ENCODE peak calls at places on chromosomes 3 and 15, in ten cellular contexts. K is A549; J is globus pallidus; O is mesendoderm; L is NCI-H2029 treated with DMSO at 0.1 percent for 48 hours; M is Peyer's patch; W is endothelial cell; C is activated naive CD4-positive, alpha-beta T cell; Z is NCI-H748 treated with DMSO at 0.1 percent for 48 hours; Y is WTC11. P is an unnamed sample.

GRCh38 chr3:13518516-13519351 is 30.2 kb upstream of the FBLN2 start:
- DNase-seq in K (no peak), J (peak), O (no peak), L (no peak), M (no peak), W (no peak), C (no peak), Z (no peak), Y (no peak), P (no peak)

GRCh38 chr3:66107855-66108254 is 69.1 kb upstream of the MAGI1 start:
- DNase-seq in K (no peak), J (no peak), O (no peak), L (no peak), M (no peak), W (no peak), C (no peak), Z (no peak), Y (no peak), P (no peak)

GRCh38 chr3:13119471-13120220 is 46.4 kb upstream of the IQSEC1 start:
- DNase-seq in K (no peak), J (no peak), O (no peak), L (no peak), M (peak), W (no peak), C (no peak), Z (no peak), Y (no peak), P (peak)

GRCh38 chr3:193869221-193870201 is 266.4 kb upstream of the HES1 start:
- DNase-seq in K (peak), J (peak), O (peak), L (no peak), M (no peak), W (peak), C (no peak), Z (no peak), Y (peak), P (peak)

GRCh38 chr15:100124361-100124760 is 217.4 kb downstream of the ADAMTS17 start:
- DNase-seq in K (no peak), J (no peak), O (no peak), L (no peak), M (peak), W (no peak), C (no peak), Z (no peak), Y (no peak), P (no peak)

GRCh38 chr3:28326458-28326926 is 22.0 kb upstream of the ZCWPW2 start:
- DNase-seq in K (no peak), J (no peak), O (no peak), L (no peak), M (no peak), W (no peak), C (no peak), Z (no peak), Y (no peak), P (no peak)

GRCh38 chr3:152307829-152308474 is 39.2 kb downstream of the MBNL1 start:
- DNase-seq in K (peak), J (no peak), O (peak), L (no peak), M (no peak), W (no peak), C (no peak), Z (no peak), Y (no peak), P (peak)

GRCh38 chr3:56042326-56042951 is 425.8 kb downstream of the ERC2 start:
- DNase-seq in K (peak), J (peak), O (peak), L (peak), M (no peak), W (no peak), C (no peak), Z (peak), Y (no peak), P (peak)

GRCh38 chr15:67521770-67522568 is 1.0 kb downstream of the C15orf61 start:
- DNase-seq in K (peak), J (peak), O (no peak), L (no peak), M (no peak), W (no peak), C (no peak), Z (no peak), Y (no peak), P (no peak)

GRCh38 chr3:153414972-153415371 is 252.9 kb downstream of the RAP2B start:
- DNase-seq in K (no peak), J (no peak), O (no peak), L (no peak), M (no peak), W (no peak), C (no peak), Z (no peak), Y (no peak), P (no peak)

GRCh38 chr3:196502775-196503181 is 790 bp downstream of the RNF168 start:
- DNase-seq in K (peak), J (peak), O (no peak), L (peak), M (peak), W (peak), C (peak), Z (no peak), Y (no peak), P (peak)

GRCh38 chr3:79767953-79768282 is at the start of gene ROBO1:
- DNase-seq in K (peak), J (no peak), O (peak), L (no peak), M (no peak), W (no peak), C (no peak), Z (no peak), Y (peak), P (peak)

GRCh38 chr15:84654689-84655453 is 788 bp upstream of the WDR73 start:
- DNase-seq in K (peak), J (peak), O (peak), L (peak), M (peak), W (peak), C (peak), Z (peak), Y (peak), P (peak)

GRCh38 chr15:29668120-29668602 is 154.1 kb downstream of the TJP1 start:
- DNase-seq in K (peak), J (peak), O (peak), L (peak), M (peak), W (peak), C (no peak), Z (peak), Y (peak), P (peak)

GRCh38 chr3:128448491-128448890 is 18.2 kb downstream of the DNAJB8 start:
- DNase-seq in K (no peak), J (no peak), O (no peak), L (no peak), M (no peak), W (no peak), C (no peak), Z (no peak), Y (no peak), P (no peak)

GRCh38 chr3:147939425-147940196 is 530.4 kb downstream of the ZIC1 start:
- DNase-seq in K (no peak), J (peak), O (no peak), L (no peak), M (no peak), W (no peak), C (no peak), Z (no peak), Y (no peak), P (peak)